ENCODE peak calls at places on chromosome 15, in four cellular contexts. X is A549, B is HepG2, Z is K562. T is an unnamed sample.

GRCh38 chr15:68354923-68355322 is 77.0 kb downstream of the ITGA11 start:
- DNase-seq in Z (peak; percentile 16), X (peak; percentile 73), B (peak; percentile 11), T (no peak)

GRCh38 chr15:77966540-77967290 is 110.8 kb downstream of the TBC1D2B start:
- DNase-seq in X (peak; percentile 65), B (peak; percentile 32), Z (peak; percentile 49), T (peak; percentile 77)

GRCh38 chr15:70702584-70702983 is 60.8 kb downstream of the UACA start:
- DNase-seq in X (no peak), B (no peak), Z (no peak), T (no peak)

GRCh38 chr15:39053480-39053879 is 488.9 kb upstream of the RASGRP1 start:
- DNase-seq in X (no peak), B (no peak), Z (no peak), T (no peak)

GRCh38 chr15:78148392-78149067 is 632 bp upstream of the IDH3A start:
- DNase-seq in X (no peak), B (no peak), Z (no peak), T (peak; percentile 15)

GRCh38 chr15:78340243-78341056 is at the start of gene CRABP1:
- DNase-seq in X (peak; percentile 27), B (no peak), Z (no peak), T (no peak)

GRCh38 chr15:81820236-81820635 is 225.6 kb downstream of the MEX3B start:
- DNase-seq in Z (no peak), X (no peak), B (no peak), T (no peak)

GRCh38 chr15:90902996-90903732 is at the start of gene MAN2A2:
- DNase-seq in Z (peak; percentile 82), X (peak; percentile 38), B (peak; percentile 15), T (peak; percentile 87)

GRCh38 chr15:35444557-35445204 is 101.3 kb downstream of the DPH6 start:
- DNase-seq in Z (peak; percentile 42), X (peak; percentile 47), B (peak; percentile 37), T (no peak)

GRCh38 chr15:70436428-70436827 is 326.9 kb downstream of the UACA start:
- DNase-seq in Z (no peak), X (no peak), B (no peak), T (no peak)

GRCh38 chr15:38373016-38373415 is 80.9 kb upstream of the FAM98B start:
- DNase-seq in Z (no peak), X (no peak), B (no peak), T (no peak)

GRCh38 chr15:78192826-78193594 is 41.4 kb downstream of the ACSBG1 start:
- DNase-seq in B (no peak), Z (no peak), X (no peak), T (peak; percentile 55)

GRCh38 chr15:28181386-28181785 is 82.3 kb upstream of the OCA2 start:
- DNase-seq in X (no peak), B (no peak), Z (no peak), T (no peak)

DNA sequence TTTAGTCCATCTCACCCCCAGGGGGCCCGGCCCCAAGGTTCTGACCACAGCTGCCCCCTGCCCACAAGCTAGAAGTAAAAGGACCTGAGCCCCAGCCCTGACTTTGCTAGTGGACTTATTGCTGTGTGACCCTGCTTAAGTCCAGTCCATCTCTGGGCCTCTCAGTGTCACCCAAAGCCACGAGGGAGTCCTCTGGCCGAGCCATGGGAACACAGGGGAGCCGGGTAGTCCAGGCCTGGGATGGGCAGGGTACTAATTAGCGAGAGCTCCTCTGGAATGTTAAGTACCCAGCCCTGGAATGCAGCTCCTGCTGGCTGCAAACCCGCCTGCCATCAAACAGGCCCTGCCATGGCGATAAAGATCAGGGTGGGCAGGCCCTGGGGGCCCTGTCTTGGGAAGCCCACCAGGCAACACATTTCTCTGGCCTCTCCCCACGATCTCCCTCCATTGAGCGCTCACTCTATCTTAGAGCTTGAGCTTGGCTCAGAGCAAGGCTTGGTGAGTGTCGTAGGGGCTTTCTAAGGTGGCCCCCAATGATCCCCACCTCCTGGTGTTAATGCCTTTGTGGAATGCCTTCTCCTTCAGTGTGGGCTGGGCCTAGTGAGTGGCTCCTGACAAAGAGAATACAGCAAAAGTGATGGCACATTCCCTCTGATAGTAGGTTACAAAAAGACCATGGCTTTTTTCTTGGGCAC is 133.0 kb downstream of the SMAD6 start:
- DNase-seq in Z (no peak), X (no peak), B (no peak), T (peak; percentile 44)
- TF ChIP-seq EP300 in Z (no peak), X (no peak), B (no peak), T (no peak)

GRCh38 chr15:42363487-42363886 is 4.2 kb downstream of the CAPN3 start:
- DNase-seq in Z (no peak), X (no peak), B (no peak), T (no peak)

GRCh38 chr15:42358141-42358540 is 1.2 kb upstream of the CAPN3 start:
- DNase-seq in X (no peak), Z (no peak), B (no peak), T (no peak)

GRCh38 chr15:42359990-42360389 is 689 bp downstream of the CAPN3 start:
- DNase-seq in Z (no peak), X (no peak), B (no peak), T (no peak)

GRCh38 chr15:42359249-42359648 is at the start of gene CAPN3:
- DNase-seq in B (no peak), Z (no peak), X (no peak), T (no peak)

GRCh38 chr15:42360535-42361112 is 1.3 kb downstream of the CAPN3 start:
- DNase-seq in X (no peak), Z (no peak), B (no peak), T (no peak)
- H3K4me3 ChIP-seq in X (no peak overlapping the region), Z (no peak overlapping the region), B (no peak overlapping the region), T (no peak overlapping the region)

DNA sequence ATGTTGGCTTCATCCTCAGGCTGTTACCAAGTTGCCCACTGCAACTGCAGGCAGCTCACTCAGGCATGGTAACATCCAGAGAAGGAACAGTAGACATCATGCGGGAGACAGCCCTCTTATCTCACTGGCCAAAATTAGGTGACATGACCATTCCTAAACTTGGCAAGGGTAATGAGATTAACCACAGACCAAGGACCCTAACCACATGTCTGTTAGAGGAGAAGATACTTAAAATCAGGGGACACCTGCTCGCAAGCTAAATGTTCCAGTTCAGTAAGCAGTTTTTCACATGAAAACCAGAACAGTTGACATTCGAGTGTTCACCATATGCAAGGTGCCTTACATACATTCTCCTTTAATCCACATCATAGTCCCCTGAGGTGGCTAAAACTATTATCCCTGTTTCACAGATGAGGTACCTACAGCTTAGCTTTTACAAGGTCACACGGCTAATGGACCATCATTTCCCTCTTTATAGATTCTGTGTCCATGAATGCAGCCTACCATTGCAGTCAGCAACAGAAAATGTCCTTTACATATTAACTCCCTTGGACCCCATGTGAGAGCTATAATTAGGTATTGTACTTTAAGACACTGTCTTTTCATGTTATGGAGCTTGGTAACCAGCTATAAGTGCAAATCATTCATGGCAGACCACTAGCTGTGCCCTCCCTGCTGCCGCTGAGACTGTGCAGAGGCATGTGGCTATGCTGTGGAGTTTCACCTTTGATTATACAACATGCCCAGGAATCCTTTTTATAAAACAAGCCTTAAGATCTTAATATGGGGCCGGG is 154.1 kb downstream of the LIPC start:
- DNase-seq in X (no peak), Z (no peak), B (no peak), T (no peak)
- TF ChIP-seq POLR2A in X (no peak), Z (peak; percentile 40), B (no peak), T (no peak)

GRCh38 chr15:75669879-75670212 is 22.1 kb downstream of the SNX33 start:
- DNase-seq in Z (peak; percentile 53), X (no peak), B (no peak), T (no peak)

GRCh38 chr15:75666823-75667501 is 19.2 kb downstream of the SNX33 start:
- DNase-seq in X (peak; percentile 96), B (peak; percentile 37), Z (no peak), T (peak; percentile 92)

GRCh38 chr15:75671684-75672083 is 24.0 kb downstream of the SNX33 start:
- DNase-seq in B (no peak), Z (no peak), X (no peak), T (no peak)

GRCh38 chr15:75672111-75672602 is 24.4 kb downstream of the SNX33 start:
- DNase-seq in B (no peak), Z (no peak), X (no peak), T (no peak)

DNA sequence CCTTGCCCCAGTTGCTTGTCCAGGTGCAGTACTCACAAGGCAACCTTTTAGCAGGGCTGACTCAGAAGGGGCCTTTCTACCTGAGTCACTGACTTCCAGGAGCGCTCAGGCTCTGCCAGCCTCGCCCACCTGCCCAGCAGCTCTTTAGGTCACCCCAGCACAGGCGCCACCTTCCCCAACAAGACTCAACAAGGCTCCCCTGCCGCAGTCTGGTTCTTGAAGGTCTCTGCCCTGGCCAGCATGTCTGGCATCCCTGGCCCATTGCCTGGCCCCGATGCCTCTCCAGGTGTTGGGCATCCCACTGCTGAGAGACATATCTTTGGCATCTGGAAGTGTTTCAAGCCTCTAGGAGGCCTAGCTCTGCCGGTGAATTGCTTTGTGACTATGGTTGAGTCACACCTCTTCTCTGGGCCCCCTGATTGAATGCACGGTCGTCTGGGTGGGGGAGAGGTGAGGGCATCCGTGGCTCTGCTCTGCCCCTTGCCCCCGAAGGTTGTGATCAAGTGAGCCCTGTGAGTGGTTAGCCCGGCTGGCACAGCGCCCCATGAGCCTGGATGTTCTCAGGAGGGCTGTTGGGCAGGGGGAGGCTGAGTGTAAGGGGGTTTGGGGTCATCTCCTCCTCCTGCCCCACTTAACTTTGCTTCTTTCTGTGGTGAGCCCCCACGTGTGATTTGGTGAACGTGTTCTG is 21.6 kb downstream of the SNX33 start:
- DNase-seq in B (no peak), Z (no peak), X (peak; percentile 35), T (no peak)
- TF ChIP-seq EP300 in B (no peak), Z (no peak), X (no peak), T (no peak)

DNA sequence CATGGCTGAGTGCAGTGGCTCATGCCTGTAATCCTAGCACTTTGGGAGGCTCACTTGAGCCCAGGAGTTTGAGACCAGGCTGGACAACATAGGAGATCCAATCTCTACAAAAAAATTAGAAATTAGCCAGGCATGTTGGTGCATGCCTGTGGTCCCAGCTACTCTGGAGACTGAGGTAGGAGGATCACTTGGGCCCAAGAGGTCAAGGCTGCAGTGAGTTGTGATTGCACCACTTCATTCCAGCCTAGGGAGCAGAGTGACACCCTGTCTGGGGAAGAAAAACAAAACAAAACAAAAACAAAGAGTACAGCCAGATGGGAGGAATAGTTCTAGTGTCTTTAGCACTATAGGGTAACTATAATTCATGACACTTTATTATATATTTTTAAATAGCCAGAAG is 26.2 kb upstream of the COMMD4 start:
- DNase-seq in X (no peak), Z (no peak), B (peak; percentile 30), T (no peak)
- H3K4me3 ChIP-seq in X (no peak overlapping the region), Z (no peak overlapping the region), B (no peak overlapping the region), T (no peak overlapping the region)

T was measured in suprapubic skin.